ENCODE peak calls at places on chromosomes 7 and 10, in seven cellular contexts. T is HCT116, L is K562, U is SK-N-SH, Y is GM23338, Z is HepG2, P is GM12878. E is an unnamed sample. For H3K4me1, the result is how much of the 10 kb centered on the place peaks cover.

GRCh38 chr7:39310699-39311098 is 255.5 kb upstream of the YAE1 start:
- DNase-seq in T (no peak), L (no peak), U (no peak), Y (peak), Z (no peak), P (no peak), E (no peak)

GRCh38 chr7:35024298-35024697 is 13.0 kb downstream of the DPY19L1 start:
- DNase-seq in T (no peak), L (no peak), U (no peak), Y (no peak), Z (no peak), P (no peak), E (no peak)

GRCh38 chr7:19442016-19442785 is 266.6 kb downstream of the POLR1F start:
- DNase-seq in T (peak), L (no peak), U (peak), Y (peak), Z (no peak), P (no peak), E (peak)

GRCh38 chr7:3998060-3998459 is 684.0 kb upstream of the FOXK1 start:
- DNase-seq in T (no peak), L (no peak), U (no peak), Y (no peak), Z (no peak), P (no peak), E (no peak)

GRCh38 chr10:1243486-1244182 is 187.4 kb downstream of the WDR37 start:
- DNase-seq in T (no peak), L (peak), U (peak), Y (peak), Z (no peak), P (no peak), E (no peak)

GRCh38 chr7:461453-462172 is 58.0 kb downstream of the PDGFA start:
- DNase-seq in T (no peak), L (no peak), U (no peak), Y (no peak), Z (peak), P (no peak), E (no peak)

GRCh38 chr7:156096806-156097538 is 284.7 kb upstream of the SHH start:
- DNase-seq in T (no peak), L (no peak), U (no peak), Y (no peak), Z (no peak), P (no peak), E (no peak)

GRCh38 chr7:106534271-106534846 is 126.6 kb downstream of the CCDC71L start:
- DNase-seq in T (no peak), L (peak), U (no peak), Y (peak), Z (no peak), P (no peak), E (no peak)

GRCh38 chr10:71486465-71487114 is 89.9 kb downstream of the CDH23 start:
- DNase-seq in T (peak), L (peak), U (peak), Y (peak), Z (peak), P (no peak), E (peak)

GRCh38 chr7:87874066-87874465 is 2.1 kb downstream of the SLC25A40 start:
- DNase-seq in T (no peak), L (no peak), U (no peak), Y (no peak), Z (no peak), P (no peak), E (no peak)

GRCh38 chr7:18575989-18576572 is 80.5 kb downstream of the HDAC9 start:
- DNase-seq in T (no peak), L (no peak), U (no peak), Y (no peak), Z (no peak), P (no peak), E (no peak)

GRCh38 chr7:80923211-80923612 is 4.4 kb upstream of the SEMA3C start:
- DNase-seq in T (no peak), L (no peak), U (no peak), Y (no peak), Z (no peak), P (no peak), E (no peak)

GRCh38 chr7:42236266-42237161 is 495 bp downstream of the GLI3 start:
- DNase-seq in T (no peak), L (no peak), U (peak), Y (peak), Z (no peak), P (no peak), E (no peak)

GRCh38 chr7:137636376-137636775 is 210.4 kb downstream of the DGKI start:
- DNase-seq in T (no peak), L (no peak), U (no peak), Y (no peak), Z (no peak), P (no peak), E (no peak)

DNA sequence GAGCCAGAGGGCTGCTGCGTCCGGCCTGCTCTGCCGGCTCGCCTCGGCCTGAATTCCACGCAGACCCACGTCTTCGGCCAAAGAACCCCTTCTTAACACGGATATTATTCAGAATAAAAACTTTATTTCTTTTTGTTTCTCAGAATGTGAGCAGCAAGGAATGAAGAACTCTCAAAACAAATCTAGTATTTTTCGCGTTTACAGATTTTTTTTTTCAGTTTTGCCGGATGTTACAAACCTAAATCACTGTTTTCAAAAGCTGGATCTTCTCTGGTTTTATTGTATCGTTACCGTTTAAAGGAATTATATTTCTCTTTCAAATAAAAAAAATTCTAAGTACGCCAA is 4.4 kb upstream of the HOXA2 start:
- DNase-seq in T (no peak), L (no peak), U (no peak), Y (no peak), Z (no peak), P (no peak), E (no peak)
- H3K4me1 ChIP-seq in T (under half), L (under half), U (under half), Y (under half), Z (under half), P (under half), E (half or more)

GRCh38 chr7:144403649-144404061 is at the start of gene NOBOX:
- DNase-seq in T (no peak), L (no peak), U (no peak), Y (no peak), Z (no peak), P (no peak), E (no peak)
- TF ChIP-seq REST in T (no peak), L (no peak), U (no peak), Y (no peak), Z (no peak), P (no peak), E (no peak)

GRCh38 chr10:132422931-132423813 is 26.2 kb downstream of the PWWP2B start:
- DNase-seq in T (no peak), L (no peak), U (no peak), Y (no peak), Z (no peak), P (no peak), E (no peak)
- TF ChIP-seq POLR2AphosphoS5 in T (no peak), L (no peak), U (no peak), Y (no peak), Z (no peak), P (no peak), E (no peak)

DNA sequence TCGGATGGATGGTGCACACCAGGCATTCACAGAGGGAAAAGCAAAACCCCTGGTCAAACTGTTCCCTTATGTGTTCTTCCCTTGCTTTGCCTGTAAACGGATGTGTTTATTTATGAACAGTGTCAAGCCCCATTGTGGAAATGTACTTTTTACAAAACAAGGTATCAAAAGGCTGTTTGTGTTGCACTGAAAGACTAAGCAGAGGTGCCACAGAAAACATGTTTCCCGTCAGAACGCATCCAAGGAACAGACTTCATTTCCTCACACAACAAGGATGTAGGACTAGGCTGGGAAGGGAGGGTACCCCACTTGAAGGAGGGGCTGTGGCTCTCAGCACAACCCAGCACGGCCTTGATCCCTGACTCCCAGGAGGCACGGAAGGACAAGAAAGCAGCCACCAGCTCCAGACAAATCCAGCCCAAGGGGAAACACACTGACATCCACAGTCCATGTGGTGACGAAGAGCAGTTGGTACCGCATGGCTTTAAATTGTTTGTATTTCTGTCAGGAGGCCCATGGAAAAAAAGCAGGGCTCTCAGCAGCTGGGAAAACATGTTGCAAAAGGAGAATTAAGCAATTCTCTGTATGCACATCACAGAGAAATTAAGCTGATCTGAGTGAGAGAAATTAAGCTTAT is 85.6 kb downstream of the RNF216 start:
- DNase-seq in T (no peak), L (no peak), U (no peak), Y (no peak), Z (no peak), P (no peak), E (no peak)
- H3K4me1 ChIP-seq in T (under half), L (under half), U (half or more), Y (under half), Z (under half), P (half or more), E (under half)

DNA sequence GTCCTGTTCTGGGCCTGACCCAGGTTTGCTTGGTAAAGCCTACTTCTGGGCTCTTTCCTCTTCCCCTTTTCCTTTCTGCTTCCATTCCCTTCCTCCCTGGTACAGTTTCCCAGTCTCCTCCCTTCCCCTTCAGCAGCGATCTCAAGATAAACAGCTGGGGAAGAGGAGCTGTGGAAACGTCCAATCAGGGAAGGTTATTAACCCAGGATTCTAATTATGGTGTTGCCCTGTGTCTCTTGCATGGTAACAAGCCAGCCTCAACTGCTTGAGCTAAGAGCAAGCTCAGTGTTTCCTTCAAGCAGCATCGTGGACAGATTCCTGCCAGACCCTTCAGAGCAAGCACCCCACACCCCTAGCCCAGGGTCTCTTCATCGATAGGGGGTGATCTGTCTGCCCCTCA is 233.4 kb downstream of the RPS24 start:
- DNase-seq in T (no peak), L (no peak), U (peak), Y (no peak), Z (no peak), P (no peak), E (no peak)
- TF ChIP-seq REST in T (no peak), L (no peak), U (no peak), Y (no peak), Z (no peak), P (no peak), E (no peak)

GRCh38 chr7:157337316-157338149 is 729 bp downstream of the DNAJB6 start:
- DNase-seq in T (no peak), L (peak), U (peak), Y (no peak), Z (peak), P (no peak), E (no peak)
- TF ChIP-seq POLR2AphosphoS5 in T (no peak), L (no peak), U (no peak), Y (no peak), Z (no peak), P (no peak), E (no peak)

GRCh38 chr7:64892116-64892515 is 11.0 kb upstream of the ZNF273 start:
- DNase-seq in T (no peak), L (no peak), U (no peak), Y (no peak), Z (no peak), P (no peak), E (no peak)

GRCh38 chr7:64890761-64891666 is 12.1 kb upstream of the ZNF273 start:
- DNase-seq in T (no peak), L (no peak), U (no peak), Y (no peak), Z (no peak), P (no peak), E (no peak)

GRCh38 chr7:64889686-64890162 is 13.3 kb upstream of the ZNF273 start:
- DNase-seq in T (no peak), L (no peak), U (peak), Y (peak), Z (no peak), P (no peak), E (no peak)

GRCh38 chr7:64893401-64893800 is 9.7 kb upstream of the ZNF273 start:
- DNase-seq in T (no peak), L (no peak), U (peak), Y (peak), Z (no peak), P (no peak), E (no peak)

GRCh38 chr7:64892666-64893269 is 10.3 kb upstream of the ZNF273 start:
- DNase-seq in T (no peak), L (no peak), U (no peak), Y (no peak), Z (no peak), P (no peak), E (no peak)
- H3K4me1 ChIP-seq in T (under half), L (under half), U (under half), Y (under half), Z (under half), P (under half), E (under half)

E was measured in Panc1.